ENCODE peak calls at places on chromosomes 13 and 19, in four cellular contexts. C is hepatocyte, D is mucosa of descending colon, L is upper lobe of left lung. K is an unnamed sample.

GRCh38 chr13:40598599-40598998 is 67.8 kb downstream of the FOXO1 start:
- DNase-seq in C (no peak), D (no peak), L (no peak), K (no peak)

GRCh38 chr13:53064721-53065120 is 36.1 kb downstream of the OLFM4 start:
- DNase-seq in C (peak; percentile 30), D (no peak), L (no peak), K (no peak)

GRCh38 chr19:42275517-42275916 is 6.5 kb downstream of the CIC start:
- DNase-seq in C (no peak), D (no peak), L (no peak), K (no peak)

GRCh38 chr13:48334534-48335127 is 31.1 kb downstream of the RB1 start:
- DNase-seq in C (peak; percentile 39), D (no peak), L (no peak), K (no peak)

GRCh38 chr19:23999821-24000610 is 85.3 kb downstream of the ZNF726 start:
- DNase-seq in C (no peak), D (no peak), L (no peak), K (no peak)

GRCh38 chr13:113879506-113880360 is 15.9 kb upstream of the GAS6 start:
- DNase-seq in C (no peak), D (no peak), L (no peak), K (no peak)

GRCh38 chr13:30847697-30848307 is 58.3 kb upstream of the MEDAG start:
- DNase-seq in C (peak; percentile 57), D (no peak), L (no peak), K (no peak)

GRCh38 chr19:29528350-29528945 is 2.7 kb downstream of the VSTM2B start:
- DNase-seq in C (peak; percentile 88), D (no peak), L (no peak), K (no peak)

GRCh38 chr19:44848036-44848804 is 2.1 kb downstream of the NECTIN2 start:
- DNase-seq in C (peak; percentile 60), D (no peak), L (no peak), K (no peak)

GRCh38 chr19:44845612-44846454 is at the start of gene NECTIN2:
- DNase-seq in C (peak; percentile 100), D (peak; percentile 98), L (peak; percentile 99), K (peak; percentile 68)

GRCh38 chr19:44848805-44849457 is 2.8 kb downstream of the NECTIN2 start:
- DNase-seq in C (peak; percentile 58), D (peak; percentile 55), L (no peak), K (no peak)

GRCh38 chr19:44846455-44847143 is 502 bp downstream of the NECTIN2 start:
- DNase-seq in C (peak; percentile 71), D (peak; percentile 68), L (no peak), K (no peak)

GRCh38 chr19:44847144-44848035 is 1.3 kb downstream of the NECTIN2 start:
- DNase-seq in C (peak; percentile 92), D (peak; percentile 86), L (peak; percentile 90), K (no peak)
- TF ChIP-seq CTCF in C (no peak), D (no peak), L (no peak), K (no peak)

GRCh38 chr13:28822161-28822560 is 2.0 kb downstream of the MTUS2 start:
- DNase-seq in C (no peak), D (no peak), L (no peak), K (no peak)

GRCh38 chr13:28820099-28821051 is at the start of gene MTUS2:
- DNase-seq in C (peak; percentile 61), D (no peak), L (no peak), K (no peak)

GRCh38 chr13:28817204-28817603 is 2.9 kb upstream of the MTUS2 start:
- DNase-seq in C (no peak), D (no peak), L (no peak), K (no peak)

GRCh38 chr13:28819748-28820098 is 416 bp upstream of the MTUS2 start:
- DNase-seq in C (peak; percentile 86), D (no peak), L (peak; percentile 28), K (peak; percentile 26)

DNA sequence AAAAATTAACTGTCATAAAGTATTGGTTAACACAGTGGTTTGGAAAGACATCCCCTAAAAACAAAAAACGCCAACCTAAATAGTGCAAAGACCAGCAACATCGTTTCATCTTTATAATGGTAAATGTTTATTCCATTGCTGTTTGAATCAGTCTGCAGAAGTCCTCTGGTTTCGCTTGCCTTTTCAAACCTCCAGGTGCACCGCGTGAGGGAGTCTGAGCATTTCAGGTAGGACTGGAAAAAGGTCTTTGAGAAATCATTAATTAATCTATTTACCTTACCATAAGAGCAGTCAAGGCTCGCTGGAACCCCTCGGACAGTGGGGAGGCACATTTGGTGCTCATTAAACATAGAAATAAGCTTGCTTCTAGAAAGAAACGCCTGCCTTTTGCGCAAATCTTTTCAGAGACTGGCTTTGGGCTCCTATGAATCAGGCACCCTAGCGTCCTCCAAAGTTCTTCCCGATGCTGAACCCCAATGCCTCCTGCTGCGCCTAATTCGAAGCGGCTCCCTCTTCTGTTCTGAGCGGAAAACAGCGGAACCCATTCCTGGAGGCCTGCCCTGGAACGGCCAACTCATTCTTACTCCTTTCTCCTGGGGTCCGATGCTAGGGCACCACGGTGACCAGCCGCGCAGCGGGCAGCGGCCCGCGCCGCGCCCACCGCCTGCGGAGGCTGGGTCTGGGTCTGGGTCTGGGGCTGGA is 942 bp upstream of the MTUS2 start:
- DNase-seq in C (peak; percentile 26), D (no peak), L (no peak), K (no peak)
- TF ChIP-seq CTCF in C (peak; percentile 9), D (no peak), L (no peak), K (no peak)

GRCh38 chr13:99332456-99332855 is 25.3 kb upstream of the GPR183 start:
- DNase-seq in C (no peak), D (no peak), L (no peak), K (no peak)

GRCh38 chr13:99327761-99328160 is 20.6 kb upstream of the GPR183 start:
- DNase-seq in C (no peak), D (no peak), L (no peak), K (no peak)

GRCh38 chr13:99329477-99329876 is 22.3 kb upstream of the GPR183 start:
- DNase-seq in C (no peak), D (no peak), L (no peak), K (no peak)

GRCh38 chr13:99331881-99332293 is 24.7 kb upstream of the GPR183 start:
- DNase-seq in C (no peak), D (no peak), L (no peak), K (no peak)

DNA sequence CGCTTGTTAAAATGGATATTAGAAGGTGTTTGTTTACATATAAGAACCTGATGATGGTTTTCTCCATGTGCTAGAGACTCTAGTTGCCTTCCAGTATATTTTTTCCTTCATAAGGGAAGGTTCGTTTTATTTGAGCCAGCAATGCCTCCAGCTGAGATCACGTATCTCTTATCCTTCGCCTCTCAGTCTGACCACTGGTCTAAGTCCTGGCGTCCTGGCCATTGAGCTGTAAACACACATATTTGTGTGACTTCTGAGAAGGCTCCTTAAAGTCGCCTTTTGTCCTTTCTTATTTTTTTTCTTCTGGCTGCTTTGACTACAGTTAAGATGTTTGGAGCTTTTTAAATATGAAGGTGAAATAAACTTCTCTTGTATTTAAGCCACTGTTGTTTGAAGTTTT is 23.7 kb upstream of the GPR183 start:
- DNase-seq in C (no peak), D (no peak), L (no peak), K (no peak)
- TF ChIP-seq CTCF in C (no peak), D (no peak), L (no peak), K (no peak)

DNA sequence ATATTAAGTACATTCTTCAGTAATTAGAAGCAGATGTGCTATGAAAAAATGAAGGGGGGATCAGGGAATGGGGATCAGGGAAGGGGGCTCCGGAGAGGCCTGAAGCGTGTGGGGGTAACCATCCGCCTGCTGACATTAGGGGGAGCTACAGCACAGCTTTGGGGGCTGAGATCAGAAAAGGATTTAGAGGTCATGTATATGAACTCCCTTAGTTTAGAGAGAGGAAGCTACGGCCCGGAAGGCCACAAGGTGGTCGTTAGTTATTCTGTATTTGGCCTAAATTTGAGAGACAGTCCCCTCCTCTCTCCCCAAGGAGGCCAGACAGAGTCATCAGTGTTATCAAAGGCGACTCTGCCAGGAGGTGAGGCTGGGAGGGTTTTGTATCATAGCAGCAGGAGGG is 99.0 kb downstream of the TM9SF2 start:
- DNase-seq in C (no peak), D (no peak), L (no peak), K (no peak)
- TF ChIP-seq CTCF in C (peak; percentile 13), D (no peak), L (no peak), K (no peak)

GRCh38 chr13:33349314-33349995 is 63.9 kb upstream of the STARD13 start:
- DNase-seq in C (no peak), D (peak; percentile 52), L (peak; percentile 30), K (no peak)

GRCh38 chr13:33352520-33352919 is 67.0 kb upstream of the STARD13 start:
- DNase-seq in C (no peak), D (no peak), L (no peak), K (no peak)

GRCh38 chr13:33349996-33350826 is 64.7 kb upstream of the STARD13 start:
- DNase-seq in C (peak; percentile 44), D (peak; percentile 70), L (peak; percentile 45), K (no peak)

GRCh38 chr13:33352023-33352422 is 66.5 kb upstream of the STARD13 start:
- DNase-seq in C (peak; percentile 19), D (no peak), L (no peak), K (no peak)

GRCh38 chr13:33351324-33351723 is 65.8 kb upstream of the STARD13 start:
- DNase-seq in C (no peak), D (no peak), L (no peak), K (no peak)
- TF ChIP-seq CTCF in C (no peak), D (no peak), L (peak; percentile 17), K (no peak)

K was measured in activated B cell treated with CpG ODN at 0.5 μM for 24 hours.